ENCODE peak calls at places on chromosomes 1 and 21, in six cellular contexts. E is heart left ventricle; T is lung; F is CD4-positive, CD25-positive, alpha-beta regulatory T cell; L is lower lobe of right lung; N is AG04450. U is an unnamed sample.

GRCh38 chr21:45819478-45820170 is 161.9 kb upstream of the COL6A1 start:
- DNase-seq in E (no peak), F (no peak), N (no peak), L (no peak), T (no peak), U (no peak)

GRCh38 chr1:16122361-16122881 is 33.4 kb downstream of the EPHA2 start:
- DNase-seq in T (no peak), N (no peak), L (peak; percentile 45), E (peak; percentile 26), F (no peak), U (no peak)

GRCh38 chr1:169368406-169368769 is 393 bp downstream of the BLZF1 start:
- DNase-seq in E (no peak), T (no peak), N (no peak), F (peak; percentile 56), L (no peak), U (peak; percentile 18)

GRCh38 chr1:247437551-247438535 is 20.1 kb downstream of the OR2B11 start:
- DNase-seq in L (no peak), F (no peak), E (no peak), T (no peak), N (no peak), U (no peak)

GRCh38 chr1:106266786-106267185 is 789.7 kb upstream of the PRMT6 start:
- DNase-seq in T (no peak), E (no peak), F (no peak), L (no peak), N (no peak), U (no peak)

GRCh38 chr1:110433803-110434202 is 17.1 kb upstream of the PROK1 start:
- DNase-seq in E (peak; percentile 72), T (peak; percentile 74), N (no peak), F (no peak), L (peak; percentile 80), U (no peak)

GRCh38 chr1:50424045-50424939 is 1.0 kb upstream of the DMRTA2 start:
- DNase-seq in L (no peak), F (peak; percentile 55), T (no peak), E (no peak), N (no peak), U (no peak)

GRCh38 chr1:32960819-32961355 is 3.7 kb downstream of the RNF19B start:
- DNase-seq in F (no peak), E (no peak), T (no peak), N (no peak), L (no peak), U (no peak)

GRCh38 chr1:25549273-25550154 is 6.1 kb downstream of the LDLRAP1 start:
- DNase-seq in N (no peak), E (peak; percentile 54), F (peak; percentile 93), L (peak; percentile 65), T (peak; percentile 51), U (no peak)

GRCh38 chr1:201447911-201448871 is 20.8 kb downstream of the PHLDA3 start:
- DNase-seq in E (peak; percentile 74), L (peak; percentile 86), F (peak; percentile 80), N (peak; percentile 33), T (peak; percentile 75), U (peak; percentile 89)

GRCh38 chr21:29168874-29169273 is 38.4 kb downstream of the MAP3K7CL start:
- DNase-seq in T (no peak), E (no peak), L (no peak), F (no peak), N (no peak), U (no peak)

GRCh38 chr1:6870086-6870485 is 84.8 kb downstream of the CAMTA1 start:
- DNase-seq in F (no peak), N (no peak), E (no peak), L (no peak), T (no peak), U (no peak)

GRCh38 chr1:211485480-211485857 is 6.5 kb downstream of the RD3 start:
- DNase-seq in T (no peak), E (no peak), L (no peak), N (no peak), F (no peak), U (no peak)

GRCh38 chr1:106254748-106255147 is 801.7 kb upstream of the PRMT6 start:
- DNase-seq in F (no peak), E (no peak), L (no peak), T (no peak), N (no peak), U (no peak)

GRCh38 chr1:243855616-243856318 is 5.7 kb upstream of the AKT3 start:
- DNase-seq in E (no peak), F (no peak), N (no peak), L (no peak), T (no peak), U (no peak)

GRCh38 chr1:111481387-111482221 is 7.8 kb downstream of the C1orf162 start:
- DNase-seq in T (peak; percentile 78), N (peak; percentile 29), F (peak; percentile 63), L (peak; percentile 88), E (peak; percentile 82), U (peak; percentile 47)

GRCh38 chr1:50218344-50218743 is 109.6 kb downstream of the ELAVL4 start:
- DNase-seq in N (no peak), L (no peak), E (no peak), F (no peak), T (no peak), U (no peak)

GRCh38 chr1:100719490-100719889 is at the start of gene VCAM1:
- DNase-seq in N (no peak), F (no peak), E (no peak), L (no peak), T (no peak), U (no peak)

GRCh38 chr21:34817821-34818662 is 149.2 kb downstream of the CLIC6 start:
- DNase-seq in L (no peak), T (no peak), E (no peak), F (no peak), N (no peak), U (no peak)

GRCh38 chr1:24920155-24920925 is 9.7 kb downstream of the RUNX3 start:
- DNase-seq in L (no peak), F (peak; percentile 67), E (no peak), N (no peak), T (no peak), U (no peak)

DNA sequence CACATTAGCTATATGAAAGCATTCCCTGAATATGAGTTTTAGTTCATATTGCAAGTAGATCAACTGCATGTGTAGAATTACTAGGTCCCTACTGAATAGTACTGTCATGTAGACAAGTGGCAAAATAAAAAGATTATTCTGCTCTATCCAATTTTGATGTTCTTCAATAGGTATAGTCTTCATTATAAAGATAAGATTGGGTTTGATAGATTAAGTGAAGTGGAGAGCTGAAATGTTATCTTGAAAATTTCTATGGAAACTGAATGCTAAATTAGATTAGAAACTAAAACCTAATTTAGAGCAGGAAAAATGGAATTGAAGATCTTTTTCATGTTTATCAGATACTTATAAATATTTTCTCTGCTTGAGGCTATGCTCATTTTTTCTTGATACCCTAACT is 1610.0 kb downstream of the BRINP3 start:
- DNase-seq in F (no peak), L (no peak), E (no peak), N (no peak), T (no peak), U (no peak)
- H3K27ac ChIP-seq in F (no peak overlapping the region), L (no peak overlapping the region), E (no peak overlapping the region), N (no peak overlapping the region), T (no peak overlapping the region), U (no peak overlapping the region)

DNA sequence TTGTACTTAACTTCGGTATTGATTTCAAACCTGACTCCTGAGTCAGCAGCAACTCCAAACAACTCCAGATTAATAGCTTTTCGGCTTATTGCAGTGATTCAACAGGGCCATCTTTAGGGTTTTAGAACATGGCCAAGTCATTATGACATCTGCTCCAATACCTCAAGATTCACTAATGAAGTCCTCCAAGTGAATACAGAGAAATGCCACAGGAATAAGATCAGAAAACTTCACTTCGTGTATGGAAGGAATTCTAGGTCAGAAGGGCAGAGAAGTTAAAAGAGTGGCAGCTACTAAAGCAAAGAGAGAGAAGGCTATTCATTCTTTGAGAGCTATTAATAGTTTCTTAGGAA is 7.6 kb upstream of the C1orf116 start:
- DNase-seq in T (no peak), L (no peak), E (no peak), N (no peak), F (no peak), U (no peak)
- H3K27ac ChIP-seq in T (peak overlapping the region; percentile 53), L (no peak overlapping the region), E (peak overlapping the region; percentile 30), N (no peak overlapping the region), F (no peak overlapping the region), U (no peak overlapping the region)

GRCh38 chr1:116713474-116713873 is 40.8 kb upstream of the CD2 start:
- DNase-seq in N (no peak), E (no peak), F (no peak), T (no peak), L (no peak), U (no peak)

GRCh38 chr1:116710326-116711060 is 43.0 kb upstream of the IGSF3 start:
- DNase-seq in F (no peak), E (no peak), N (no peak), T (no peak), L (no peak), U (no peak)

GRCh38 chr1:116712510-116712909 is 41.7 kb upstream of the CD2 start:
- DNase-seq in L (no peak), F (no peak), T (no peak), N (no peak), E (no peak), U (no peak)

GRCh38 chr1:116709666-116710167 is 42.2 kb upstream of the IGSF3 start:
- DNase-seq in N (no peak), T (no peak), L (no peak), E (no peak), F (no peak), U (no peak)

GRCh38 chr1:116711061-116711582 is 43.1 kb upstream of the CD2 start:
- DNase-seq in N (no peak), F (peak; percentile 45), L (no peak), T (no peak), E (no peak), U (no peak)
- H3K27ac ChIP-seq in N (no peak overlapping the region), F (no peak overlapping the region), L (peak overlapping the region; percentile 46), T (no peak overlapping the region), E (no peak overlapping the region), U (no peak overlapping the region)

GRCh38 chr1:207459008-207459407 is 4.9 kb downstream of the CR2 start:
- DNase-seq in T (no peak), N (no peak), L (no peak), F (peak; percentile 67), E (no peak), U (no peak)

GRCh38 chr1:207454046-207454964 is at the start of gene CR2:
- DNase-seq in E (no peak), F (peak; percentile 35), L (peak; percentile 65), T (peak; percentile 46), N (no peak), U (no peak)

GRCh38 chr1:207458409-207458808 is 4.3 kb downstream of the CR2 start:
- DNase-seq in L (no peak), T (no peak), F (no peak), N (no peak), E (no peak), U (no peak)

GRCh38 chr1:207453710-207454045 is 450 bp upstream of the CR2 start:
- DNase-seq in L (no peak), E (no peak), N (no peak), T (no peak), F (no peak), U (no peak)

DNA sequence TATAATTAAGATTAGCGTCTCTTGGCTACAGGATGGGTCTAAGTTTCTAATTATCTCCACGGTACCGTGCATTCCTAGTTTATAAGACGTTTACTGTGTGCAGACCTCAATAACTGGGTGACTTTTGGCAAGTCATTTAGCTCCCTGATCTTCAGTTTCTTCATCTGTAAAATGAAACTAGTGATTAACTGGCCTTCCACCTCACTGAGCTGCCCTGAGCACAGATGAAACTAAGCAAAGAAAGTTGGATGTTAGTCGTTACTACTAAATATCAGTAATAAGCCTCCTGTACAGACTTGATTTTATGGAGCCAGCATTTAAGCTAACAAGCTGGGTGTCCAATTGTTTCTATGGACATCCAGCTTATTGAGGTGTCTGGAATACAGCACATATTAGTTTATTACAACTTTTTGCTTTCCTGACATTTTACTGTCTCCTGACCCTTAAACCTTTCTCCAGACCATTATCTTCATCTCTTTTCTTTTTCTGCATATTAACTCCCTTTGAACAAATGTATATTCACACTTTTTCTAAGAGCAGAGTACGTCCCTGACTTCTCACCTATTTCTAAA is 1.1 kb downstream of the CR2 start:
- DNase-seq in L (no peak), E (no peak), T (no peak), F (no peak), N (no peak), U (no peak)
- H3K27ac ChIP-seq in L (no peak overlapping the region), E (no peak overlapping the region), T (no peak overlapping the region), F (no peak overlapping the region), N (no peak overlapping the region), U (no peak overlapping the region)

U was measured in caudate nucleus.